ENCODE peak calls at places on chromosomes 2 and 18, in four cellular contexts. B is NCI-H1417; U is activated CD4-positive, alpha-beta T cell treated with anti-CD3 and anti-CD28 coated beads, Interleukin-2, amount 50 U/mL, for 24 hours; X is NCI-H1105 treated with DMSO at 0.1 percent for 48 hours. E is an unnamed sample.

GRCh38 chr18:79554945-79555645 is 124.5 kb upstream of the CTDP1 start:
- DNase-seq in U (no peak), B (no peak), X (no peak), E (no peak)

GRCh38 chr2:226902041-226902972 is 66.5 kb downstream of the RHBDD1 start:
- DNase-seq in U (no peak), X (no peak), B (no peak), E (no peak)

GRCh38 chr2:172196768-172197322 is 94.1 kb upstream of the DLX2 start:
- DNase-seq in U (no peak), B (no peak), X (no peak), E (no peak)

GRCh38 chr18:46641917-46642316 is 15.1 kb downstream of the LOXHD1 start:
- DNase-seq in U (no peak), X (no peak), B (no peak), E (no peak)

GRCh38 chr18:5142859-5143258 is 54.2 kb downstream of the AKAIN1 start:
- DNase-seq in B (no peak), X (no peak), U (no peak), E (peak)

GRCh38 chr18:28432350-28432749 is 255.4 kb upstream of the CDH2 start:
- DNase-seq in X (no peak), B (no peak), U (no peak), E (no peak)

GRCh38 chr2:237591021-237591370 is 462 bp upstream of the RAB17 start:
- DNase-seq in B (peak), X (peak), U (no peak), E (peak)

GRCh38 chr2:33073018-33073417 is 126.3 kb downstream of the LTBP1 start:
- DNase-seq in U (no peak), X (no peak), B (no peak), E (no peak)

GRCh38 chr2:206011795-206012194 is 74.2 kb downstream of the INO80D start:
- DNase-seq in U (no peak), B (no peak), X (no peak), E (no peak)

GRCh38 chr18:48835119-48835518 is 115.6 kb downstream of the SMAD7 start:
- DNase-seq in B (no peak), U (no peak), X (no peak), E (no peak)

GRCh38 chr2:181812106-181812745 is 79.3 kb upstream of the ITPRID2 start:
- DNase-seq in U (no peak), B (no peak), X (no peak), E (no peak)

GRCh38 chr18:58998421-58999203 is 133.9 kb downstream of the ZNF532 start:
- DNase-seq in X (no peak), U (no peak), B (no peak), E (no peak)

GRCh38 chr2:31411771-31412170 is 2.8 kb downstream of the XDH start:
- DNase-seq in U (no peak), B (no peak), X (no peak), E (no peak)

GRCh38 chr2:171798156-171798815 is 95.8 kb downstream of the SLC25A12 start:
- DNase-seq in X (no peak), B (no peak), U (no peak), E (no peak)